ENCODE peak calls at places on chromosome 6, in eight cellular contexts. G is AG04450, N is suprapubic skin, Y is cardiac fibroblast, H is astrocyte of the spinal cord, A is uterus, Z is WERI-Rb-1, F is fibroblast of lung. K is an unnamed sample.

GRCh38 chr6:15523679-15524630 is 138.9 kb downstream of the DTNBP1 start:
- DNase-seq in N (peak; percentile 39), G (no peak), F (no peak), H (no peak), Z (peak; percentile 27), Y (no peak), A (peak; percentile 13), K (no peak)

GRCh38 chr6:44704240-44705150 is 317.0 kb downstream of the CDC5L start:
- DNase-seq in H (no peak), Z (no peak), G (no peak), F (no peak), Y (no peak), A (no peak), N (no peak), K (no peak)

GRCh38 chr6:156021746-156022396 is 566.2 kb upstream of the NOX3 start:
- DNase-seq in Y (peak; percentile 26), A (no peak), F (peak; percentile 64), Z (no peak), N (no peak), H (peak; percentile 79), G (no peak), K (peak; percentile 74)

GRCh38 chr6:80636689-80637088 is 530.2 kb downstream of the BCKDHB start:
- DNase-seq in F (peak; percentile 36), G (no peak), Y (peak; percentile 25), N (no peak), H (no peak), Z (no peak), A (no peak), K (no peak)

GRCh38 chr6:8499540-8499939 is 64.2 kb upstream of the SLC35B3 start:
- DNase-seq in Z (no peak), H (no peak), N (no peak), G (no peak), Y (no peak), A (no peak), F (no peak), K (no peak)

GRCh38 chr6:114783083-114783482 is 440.3 kb upstream of the HS3ST5 start:
- DNase-seq in A (no peak), H (no peak), F (peak; percentile 18), N (no peak), G (no peak), Y (no peak), Z (no peak), K (no peak)

GRCh38 chr6:29426654-29427053 is 11.9 kb downstream of the OR12D1 start:
- DNase-seq in F (no peak), A (no peak), Y (no peak), Z (peak; percentile 56), N (no peak), H (no peak), G (no peak), K (no peak)

GRCh38 chr6:108945686-108946158 is 97.5 kb downstream of the ARMC2 start:
- DNase-seq in F (peak; percentile 86), H (peak; percentile 86), G (no peak), Y (peak; percentile 51), Z (no peak), N (peak; percentile 86), A (peak; percentile 75), K (peak; percentile 79)

GRCh38 chr6:139979021-139979721 is 604.7 kb upstream of the CITED2 start:
- DNase-seq in Z (no peak), G (no peak), N (no peak), Y (no peak), F (peak; percentile 43), H (no peak), A (no peak), K (peak; percentile 29)

GRCh38 chr6:3825851-3826581 is 23.2 kb upstream of the FAM50B start:
- DNase-seq in Y (peak; percentile 98), H (peak; percentile 98), F (peak; percentile 100), Z (no peak), G (peak; percentile 90), N (peak; percentile 94), A (peak; percentile 90), K (peak; percentile 99)
- H3K4me3 ChIP-seq in Y (no peak overlapping the region), H (peak overlapping the region; percentile 4), F (peak overlapping the region; percentile 35), Z (no peak overlapping the region), G (no peak overlapping the region), N (peak overlapping the region; percentile 29), A (no peak overlapping the region), K (peak overlapping the region; percentile 43)

DNA sequence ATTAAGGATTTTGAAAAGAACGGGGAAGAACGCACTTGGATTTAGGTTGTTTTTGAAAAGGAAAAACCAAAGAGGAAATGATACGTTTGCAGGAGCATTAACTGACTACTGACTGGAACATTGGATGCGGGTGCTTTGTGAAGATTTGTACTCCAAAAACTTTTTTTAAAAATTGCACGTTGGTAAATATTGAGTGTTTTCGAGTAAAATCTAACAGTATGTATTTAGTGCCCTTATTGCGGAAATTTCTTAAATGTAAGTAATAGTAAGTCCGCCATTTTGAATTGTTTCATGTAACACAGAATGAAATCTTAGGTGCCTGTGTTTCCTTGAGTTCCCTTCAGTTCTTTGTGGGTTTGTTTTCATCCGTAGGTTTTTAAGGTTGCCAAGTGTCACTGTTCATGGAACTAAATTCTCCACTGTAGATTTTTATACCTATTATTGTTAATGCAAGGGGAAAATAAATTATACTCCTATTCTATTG is 15.2 kb upstream of the LIN28B start:
- DNase-seq in A (no peak), F (no peak), Y (no peak), Z (no peak), H (no peak), N (no peak), G (no peak), K (no peak)
- TF ChIP-seq CTCF in A (no peak), F (no peak), Y (no peak), Z (no peak), H (no peak), N (no peak), G (no peak), K (no peak)

GRCh38 chr6:27096834-27097511 is 150.5 kb upstream of the PRSS16 start:
- DNase-seq in Z (no peak), F (peak; percentile 77), G (peak; percentile 26), N (no peak), A (no peak), Y (peak; percentile 92), H (peak; percentile 78), K (peak; percentile 56)
- H3K4me3 ChIP-seq in Z (no peak overlapping the region), F (peak overlapping the region; percentile 64), G (peak overlapping the region; percentile 68), N (peak overlapping the region; percentile 50), A (no peak overlapping the region), Y (peak overlapping the region; percentile 57), H (peak overlapping the region; percentile 57), K (peak overlapping the region; percentile 62)

GRCh38 chr6:169326067-169326799 is 72.6 kb upstream of the THBS2 start:
- DNase-seq in F (peak; percentile 35), Y (peak; percentile 75), A (no peak), G (no peak), Z (peak; percentile 43), N (no peak), H (peak; percentile 7), K (peak; percentile 62)
- TF ChIP-seq CTCF in F (peak; percentile 49), Y (peak; percentile 57), A (no peak), G (peak; percentile 39), Z (peak; percentile 55), N (no peak), H (peak; percentile 15), K (peak; percentile 55)

GRCh38 chr6:32826996-32827395 is 10.2 kb upstream of the HLA-DOB start:
- DNase-seq in Z (no peak), A (no peak), Y (no peak), G (no peak), H (no peak), F (no peak), N (no peak), K (no peak)
- H3K4me3 ChIP-seq in Z (no peak overlapping the region), A (no peak overlapping the region), Y (no peak overlapping the region), G (no peak overlapping the region), H (no peak overlapping the region), F (no peak overlapping the region), N (no peak overlapping the region), K (no peak overlapping the region)

DNA sequence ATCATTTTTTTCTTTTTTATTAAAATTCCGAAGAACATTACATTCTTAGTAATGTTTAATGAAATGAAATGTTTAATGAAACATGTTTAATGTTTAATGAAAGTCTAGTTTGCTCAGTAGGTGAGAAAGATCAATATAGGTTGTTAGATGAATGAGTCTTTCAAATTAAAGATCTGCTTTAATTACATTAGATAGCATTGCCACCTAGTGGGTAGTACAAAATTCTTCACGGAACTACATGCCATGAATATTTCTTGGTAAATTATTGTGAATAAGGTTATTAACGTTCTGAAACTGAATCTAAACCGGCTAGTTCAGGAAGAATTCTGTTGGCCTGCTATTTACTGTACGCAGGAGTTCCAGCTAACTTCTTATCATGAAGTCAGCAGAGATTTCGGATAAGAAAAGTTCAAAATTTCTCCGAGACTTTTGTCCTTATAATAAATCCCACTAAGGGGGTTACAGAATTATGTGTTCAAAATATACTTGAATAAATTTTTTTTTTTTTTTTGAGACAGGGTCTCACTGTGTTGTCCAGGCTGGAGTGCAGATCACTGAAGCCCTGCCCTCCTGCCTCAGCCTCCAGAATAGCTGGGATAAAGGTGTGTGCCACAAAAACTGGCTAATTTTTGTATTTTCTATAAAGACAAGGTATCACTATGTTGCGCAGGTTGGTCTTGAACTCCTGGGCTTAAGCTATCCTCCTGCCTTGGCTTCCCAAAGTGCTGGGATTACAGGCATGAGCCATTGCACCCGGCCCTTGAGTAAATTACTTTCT is 7.9 kb upstream of the GMNN start:
- DNase-seq in H (peak; percentile 41), N (no peak), A (no peak), F (peak; percentile 30), Y (peak; percentile 61), Z (no peak), G (no peak), K (peak; percentile 61)
- TF ChIP-seq CTCF in H (peak; percentile 42), N (no peak), A (peak; percentile 29), F (peak; percentile 45), Y (peak; percentile 27), Z (peak; percentile 18), G (peak; percentile 51), K (peak; percentile 46)

DNA sequence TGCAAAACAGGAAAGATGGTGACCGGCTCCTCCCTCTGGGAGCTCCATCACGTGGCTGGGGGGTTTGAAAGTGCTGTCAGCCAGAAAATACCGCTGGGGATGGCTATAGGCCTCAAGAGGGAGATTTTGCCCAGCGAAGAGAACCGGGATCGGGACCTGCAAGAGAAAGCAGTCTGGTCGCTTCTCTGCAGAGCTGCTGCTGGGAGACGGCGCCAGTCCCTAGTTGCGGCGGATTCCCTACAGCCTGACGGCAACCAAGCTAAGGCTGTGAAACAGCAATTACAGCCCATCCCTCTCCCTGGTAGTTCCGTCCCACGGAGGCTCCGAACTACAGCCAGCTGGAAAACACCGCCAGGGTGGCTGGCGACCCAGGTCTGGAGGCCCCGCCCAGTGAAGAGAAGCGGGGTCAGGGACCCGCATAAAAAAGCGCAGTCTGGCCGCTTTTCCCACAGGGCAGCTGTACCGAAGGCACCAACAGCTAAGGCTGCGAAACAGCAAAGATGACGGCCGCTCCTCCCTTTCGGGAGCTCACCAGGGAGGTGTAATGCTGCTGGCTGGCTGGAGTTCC is 238.1 kb upstream of the IRAK1BP1 start:
- DNase-seq in A (no peak), Y (peak; percentile 53), Z (no peak), H (no peak), G (no peak), N (no peak), F (peak; percentile 34), K (peak; percentile 54)
- H3K4me3 ChIP-seq in A (peak overlapping the region; percentile 23), Y (peak overlapping the region; percentile 46), Z (no peak overlapping the region), H (peak overlapping the region; percentile 38), G (peak overlapping the region; percentile 52), N (peak overlapping the region; percentile 39), F (peak overlapping the region; percentile 57), K (peak overlapping the region; percentile 51)